ENCODE peak calls at places on chromosomes 11 and 22, in ten cellular contexts. T is AG09309; L is WERI-Rb-1; D is tibial nerve; A is naive thymus-derived CD4-positive, alpha-beta T cell; P is fibroblast of mammary gland; S is K562; H is heart right ventricle; R is GM23248; E is IMR-90. N is an unnamed sample.

GRCh38 chr22:39144101-39144815 is 8.2 kb downstream of the CBX7 start:
- DNase-seq in D (no peak), E (peak), L (no peak), A (peak), T (peak), R (peak), P (peak), H (peak), S (no peak), N (peak)

GRCh38 chr11:32103941-32104340 is 13.1 kb downstream of the RCN1 start:
- DNase-seq in R (no peak), A (no peak), D (no peak), T (no peak), S (no peak), H (no peak), L (no peak), P (no peak), E (no peak), N (no peak)

GRCh38 chr11:30478923-30479322 is 107.2 kb downstream of the MPPED2 start:
- DNase-seq in E (no peak), T (no peak), R (no peak), P (no peak), D (no peak), H (peak), L (no peak), S (no peak), A (no peak), N (no peak)

GRCh38 chr11:109998921-109999320 is 94.3 kb upstream of the ZC3H12C start:
- DNase-seq in D (no peak), R (no peak), E (no peak), A (no peak), T (no peak), L (no peak), P (no peak), S (no peak), H (no peak), N (no peak)

GRCh38 chr22:22171357-22172218 is 73.0 kb upstream of the VPREB1 start:
- DNase-seq in P (peak), S (peak), H (no peak), T (no peak), L (peak), R (peak), E (no peak), D (no peak), A (no peak), N (no peak)

GRCh38 chr22:42961815-42962214 is 53.1 kb downstream of the PACSIN2 start:
- DNase-seq in T (no peak), D (no peak), L (no peak), H (no peak), E (no peak), S (no peak), R (peak), A (peak), P (no peak), N (no peak)

GRCh38 chr22:24133187-24133965 is 47.9 kb upstream of the SUSD2 start:
- DNase-seq in E (peak), A (peak), H (no peak), P (peak), D (no peak), R (peak), L (peak), S (no peak), T (no peak), N (peak)

GRCh38 chr11:131179867-131180266 is 190.5 kb upstream of the NTM start:
- DNase-seq in A (no peak), T (no peak), R (no peak), P (no peak), D (no peak), E (no peak), H (no peak), L (no peak), S (no peak), N (no peak)

GRCh38 chr11:10855295-10855694 is 2.6 kb downstream of the ZBED5 start:
- DNase-seq in A (no peak), L (no peak), P (no peak), E (no peak), H (no peak), D (no peak), T (no peak), R (no peak), S (no peak), N (no peak)

GRCh38 chr11:13297917-13298356 is 20.3 kb downstream of the BMAL1 start:
- DNase-seq in P (no peak), L (no peak), H (no peak), D (no peak), E (no peak), R (no peak), A (no peak), T (no peak), S (no peak), N (no peak)

GRCh38 chr11:134398644-134399292 is 13.3 kb downstream of the B3GAT1 start:
- DNase-seq in T (no peak), A (no peak), L (no peak), H (no peak), E (no peak), P (no peak), S (no peak), R (no peak), D (no peak), N (no peak)

GRCh38 chr11:79121351-79121750 is 319.5 kb downstream of the TENM4 start:
- DNase-seq in H (no peak), E (peak), T (no peak), A (no peak), L (peak), R (no peak), D (no peak), S (no peak), P (no peak), N (no peak)

GRCh38 chr11:38990139-38990538 is 2392.1 kb upstream of the RAG2 start:
- DNase-seq in H (no peak), T (no peak), P (no peak), S (no peak), L (no peak), A (no peak), E (no peak), D (no peak), R (no peak), N (no peak)

GRCh38 chr11:61555051-61555969 is 25.6 kb downstream of the SYT7 start:
- DNase-seq in E (no peak), D (no peak), H (no peak), R (peak), A (no peak), S (peak), T (no peak), P (no peak), L (peak), N (no peak)

GRCh38 chr11:115523727-115524399 is 19.6 kb upstream of the CADM1 start:
- DNase-seq in S (no peak), T (no peak), R (no peak), E (no peak), L (no peak), A (no peak), D (no peak), P (no peak), H (no peak), N (no peak)

GRCh38 chr11:68923614-68924013 is 19.9 kb downstream of the IGHMBP2 start:
- DNase-seq in P (no peak), T (no peak), S (no peak), D (no peak), H (no peak), L (no peak), R (no peak), E (no peak), A (no peak), N (no peak)

GRCh38 chr11:933936-934335 is 8.3 kb downstream of the AP2A2 start:
- DNase-seq in E (no peak), S (no peak), H (no peak), D (no peak), T (no peak), P (no peak), A (no peak), R (no peak), L (no peak), N (no peak)

GRCh38 chr11:13073119-13073981 is 64.2 kb downstream of the RASSF10 start:
- DNase-seq in L (no peak), E (peak), P (peak), S (no peak), A (no peak), D (no peak), H (no peak), T (no peak), R (peak), N (no peak)

GRCh38 chr11:120332822-120333716 is 3.1 kb upstream of the ARHGEF12 start:
- DNase-seq in S (no peak), P (peak), D (no peak), H (no peak), A (no peak), E (no peak), T (no peak), R (peak), L (no peak), N (no peak)

GRCh38 chr11:12540913-12541587 is 133.2 kb upstream of the TEAD1 start:
- DNase-seq in R (peak), E (peak), A (no peak), H (no peak), D (no peak), L (no peak), T (peak), P (peak), S (no peak), N (no peak)

GRCh38 chr11:9330387-9331384 is 16.3 kb upstream of the TMEM41B start:
- DNase-seq in L (no peak), E (peak), T (peak), D (no peak), S (no peak), P (peak), A (no peak), H (no peak), R (peak), N (no peak)

GRCh38 chr11:126157326-126158030 is 54.0 kb downstream of the RPUSD4 start:
- DNase-seq in D (no peak), R (peak), P (no peak), A (no peak), E (no peak), T (no peak), H (no peak), S (no peak), L (no peak), N (no peak)

GRCh38 chr11:59174664-59175033 is 2.7 kb downstream of the DTX4 start:
- DNase-seq in T (peak), D (no peak), H (no peak), A (no peak), S (no peak), R (peak), L (no peak), E (peak), P (no peak), N (no peak)

GRCh38 chr22:41364955-41365354 is 16.8 kb upstream of the TEF start:
- DNase-seq in A (no peak), P (no peak), E (no peak), R (no peak), H (no peak), D (no peak), L (no peak), T (no peak), S (no peak), N (no peak)

GRCh38 chr11:46047520-46047919 is 73.7 kb downstream of the PHF21A start:
- DNase-seq in R (peak), P (peak), T (no peak), S (no peak), A (no peak), H (no peak), D (no peak), L (no peak), E (no peak), N (no peak)

GRCh38 chr11:14425621-14426020 is 66.6 kb upstream of the RRAS2 start:
- DNase-seq in L (no peak), S (no peak), P (no peak), R (no peak), H (no peak), T (no peak), D (no peak), A (no peak), E (no peak), N (no peak)

GRCh38 chr22:32644252-32645100 is 157.0 kb upstream of the TIMP3 start:
- DNase-seq in P (no peak), R (peak), S (no peak), E (peak), L (no peak), H (peak), A (peak), D (peak), T (no peak), N (peak)

GRCh38 chr22:31650391-31650790 is 11.6 kb downstream of the PISD start:
- DNase-seq in H (no peak), T (peak), P (peak), L (no peak), R (peak), D (no peak), A (no peak), S (no peak), E (peak), N (no peak)

GRCh38 chr11:79018371-79018849 is 422.4 kb downstream of the TENM4 start:
- DNase-seq in T (peak), A (no peak), D (no peak), L (peak), S (no peak), E (peak), P (peak), R (peak), H (no peak), N (no peak)

GRCh38 chr22:32378703-32379272 is 21.1 kb downstream of the RFPL3 start:
- DNase-seq in E (peak), P (peak), S (peak), H (no peak), T (no peak), A (no peak), L (peak), D (no peak), R (peak), N (no peak)

GRCh38 chr11:2517386-2518064 is 72.7 kb downstream of the KCNQ1 start:
- DNase-seq in A (no peak), L (peak), S (no peak), D (peak), E (no peak), H (no peak), P (no peak), R (no peak), T (no peak), N (no peak)

GRCh38 chr11:117807482-117808272 is 10.7 kb upstream of the DSCAML1 start:
- DNase-seq in T (no peak), D (peak), P (peak), E (peak), H (peak), R (peak), A (peak), L (peak), S (peak), N (peak)

GRCh38 chr11:69598147-69598546 is 42.8 kb upstream of the CCND1 start:
- DNase-seq in L (no peak), T (no peak), S (no peak), D (no peak), A (no peak), R (no peak), E (no peak), P (peak), H (peak), N (no peak)

GRCh38 chr11:112610494-112610893 is 349.8 kb upstream of the PLET1 start:
- DNase-seq in T (no peak), P (peak), H (no peak), A (no peak), D (no peak), L (no peak), R (peak), S (no peak), E (no peak), N (no peak)

GRCh38 chr22:41862160-41862529 is 29.2 kb downstream of the SREBF2 start:
- DNase-seq in T (no peak), D (no peak), R (no peak), P (peak), L (no peak), A (peak), S (no peak), E (peak), H (no peak), N (peak)

GRCh38 chr11:75140269-75141138 is 10.4 kb upstream of the SLCO2B1 start:
- DNase-seq in E (peak), A (peak), T (no peak), H (peak), L (peak), D (peak), S (peak), R (peak), P (peak), N (peak)

GRCh38 chr11:37171451-37171850 is 573.4 kb upstream of the RAG2 start:
- DNase-seq in P (no peak), A (no peak), T (no peak), S (no peak), D (no peak), R (no peak), H (no peak), E (no peak), L (no peak), N (no peak)

GRCh38 chr11:131978351-131978750 is 607.9 kb downstream of the NTM start:
- DNase-seq in A (no peak), L (no peak), D (no peak), P (no peak), E (no peak), H (no peak), R (no peak), T (no peak), S (no peak), N (no peak)

GRCh38 chr22:27804016-27804415 is 2.5 kb upstream of the MN1 start:
- DNase-seq in S (no peak), P (no peak), L (no peak), R (no peak), T (no peak), H (no peak), E (no peak), A (no peak), D (no peak), N (no peak)

GRCh38 chr22:27800250-27801131 is 1.1 kb downstream of the MN1 start:
- DNase-seq in A (no peak), D (no peak), T (no peak), H (no peak), S (no peak), L (no peak), E (no peak), P (no peak), R (peak), N (no peak)

GRCh38 chr22:27801197-27801615 is 350 bp downstream of the MN1 start:
- DNase-seq in T (no peak), R (peak), P (peak), D (no peak), E (peak), S (no peak), H (peak), L (peak), A (peak), N (peak)

GRCh38 chr22:27801616-27802388 is at the start of gene MN1:
- DNase-seq in P (peak), R (peak), L (no peak), A (peak), T (no peak), H (peak), S (no peak), D (no peak), E (peak), N (peak)

GRCh38 chr22:27802389-27803079 is 978 bp upstream of the MN1 start:
- DNase-seq in P (no peak), L (no peak), S (no peak), T (no peak), H (no peak), E (no peak), D (no peak), R (no peak), A (no peak), N (no peak)
- H3K4me3 ChIP-seq in P (peak), L (no peak), S (no peak), T (peak), H (peak), E (peak), D (peak), R (peak), A (peak), N (peak)

GRCh38 chr11:128469220-128469619 is 118.1 kb downstream of the ETS1 start:
- DNase-seq in D (no peak), S (no peak), L (no peak), H (no peak), T (no peak), E (no peak), A (no peak), R (no peak), P (no peak), N (no peak)

GRCh38 chr11:128467041-128467440 is 120.3 kb downstream of the ETS1 start:
- DNase-seq in P (no peak), R (no peak), T (no peak), D (no peak), A (no peak), E (no peak), S (no peak), H (no peak), L (no peak), N (no peak)

GRCh38 chr11:128467610-128468041 is 119.7 kb downstream of the ETS1 start:
- DNase-seq in T (peak), P (peak), S (no peak), A (no peak), R (peak), H (peak), L (no peak), E (peak), D (peak), N (no peak)

GRCh38 chr11:128470081-128470480 is 117.3 kb downstream of the ETS1 start:
- DNase-seq in T (no peak), L (no peak), S (no peak), E (no peak), H (no peak), R (no peak), A (peak), P (no peak), D (no peak), N (peak)

DNA sequence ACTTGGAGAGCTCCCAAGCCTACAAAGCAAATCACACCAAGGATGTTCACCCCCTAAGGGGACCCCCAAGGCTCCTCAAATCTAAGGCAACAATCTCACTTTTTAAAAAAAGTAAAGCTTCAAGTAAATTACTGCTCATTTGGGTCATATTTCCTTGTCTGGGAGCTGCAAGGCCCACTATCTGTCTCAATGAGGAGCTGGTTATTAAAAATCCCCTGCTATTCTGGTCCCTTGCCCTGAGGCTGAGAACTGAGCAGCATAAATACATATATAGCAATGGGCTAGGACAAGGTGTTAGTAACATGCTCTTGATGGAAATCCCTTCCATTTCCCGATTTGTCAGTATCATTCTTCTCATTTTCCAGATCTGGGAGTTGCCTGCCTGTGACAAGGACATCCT is 119.3 kb downstream of the ETS1 start:
- DNase-seq in H (no peak), L (no peak), S (no peak), T (no peak), E (no peak), A (no peak), R (peak), D (no peak), P (no peak), N (no peak)
- H3K4me3 ChIP-seq in H (no peak), L (no peak), S (no peak), T (no peak), E (no peak), A (peak), R (peak), D (no peak), P (no peak), N (peak)

DNA sequence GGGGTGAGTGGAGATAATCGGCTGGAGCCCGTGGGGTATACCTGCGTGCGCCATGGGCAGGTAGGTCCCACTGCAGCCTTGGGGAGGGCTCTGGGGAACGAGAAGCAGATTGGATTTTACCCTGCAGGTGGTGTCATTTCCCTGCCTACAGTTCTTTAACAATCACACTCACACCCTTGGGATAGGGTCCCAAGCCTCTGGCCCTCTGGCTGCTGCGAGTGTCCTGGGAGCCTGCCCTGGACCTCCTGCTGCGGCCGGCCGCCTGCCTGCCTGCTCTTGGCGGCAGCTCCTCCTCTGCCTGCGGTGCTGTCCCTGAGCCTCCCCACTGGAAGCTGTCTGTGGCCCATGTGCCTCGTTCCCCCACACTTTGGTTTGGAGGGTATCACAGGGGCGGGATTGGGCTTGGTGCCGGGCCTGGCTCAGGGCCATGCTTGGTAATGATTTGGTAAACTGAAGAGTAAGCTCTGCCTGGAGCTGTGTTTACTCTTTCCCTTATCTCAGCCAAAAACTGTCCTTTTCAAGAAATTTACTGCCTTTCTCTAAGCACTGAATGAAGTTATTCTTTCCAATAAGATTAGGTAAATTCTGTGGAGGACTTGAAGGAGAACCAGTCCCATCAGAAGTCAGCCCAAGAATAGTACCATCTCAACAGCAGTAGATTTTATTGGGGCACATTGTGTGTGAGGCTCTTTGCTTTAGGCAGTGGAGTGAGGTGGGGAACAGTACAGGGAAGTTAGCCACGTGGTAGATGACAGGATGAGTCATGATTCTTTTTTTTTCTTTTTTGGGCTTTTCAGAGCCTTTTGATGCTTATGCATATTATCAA is 53.7 kb downstream of the TBC1D22A start:
- DNase-seq in T (no peak), L (no peak), H (no peak), P (peak), S (peak), D (no peak), A (no peak), E (peak), R (peak), N (no peak)
- H3K4me3 ChIP-seq in T (no peak), L (no peak), H (no peak), P (no peak), S (no peak), D (no peak), A (no peak), E (no peak), R (no peak), N (no peak)

GRCh38 chr11:66958956-66959274 is 732 bp upstream of the PC start:
- DNase-seq in E (no peak), H (no peak), S (no peak), A (no peak), T (no peak), P (no peak), R (peak), L (no peak), D (no peak), N (no peak)
- H3K4me3 ChIP-seq in E (peak), H (peak), S (peak), A (peak), T (peak), P (peak), R (peak), L (peak), D (peak), N (peak)